ENCODE peak calls at places on chromosomes 1 and 21, in five cellular contexts. One of them, this sample, is unnamed.
A peak's percentile ranks its signal among the peaks of the same experiment; 100 is the strongest.

GRCh38 chr1:50105430-50105829 is 3.3 kb upstream of the ELAVL4 start:
- DNase-seq in MM.1S: no peak
- DNase-seq in frontal cortex: no peak
- DNase-seq in SJSA1: no peak
- DNase-seq in B cell: no peak
- DNase-seq in this sample: no peak

GRCh38 chr21:18204931-18205330 is 39.7 kb upstream of the CHODL start:
- DNase-seq in frontal cortex: no peak
- DNase-seq in MM.1S: peak; percentile 60
- DNase-seq in SJSA1: no peak
- DNase-seq in B cell: no peak
- DNase-seq in this sample: no peak

GRCh38 chr1:196209265-196209664 is 399.0 kb downstream of the KCNT2 start:
- DNase-seq in frontal cortex: no peak
- DNase-seq in SJSA1: no peak
- DNase-seq in MM.1S: no peak
- DNase-seq in B cell: no peak
- DNase-seq in this sample: no peak

GRCh38 chr1:47796626-47797025 is 200.6 kb downstream of the TRABD2B start:
- DNase-seq in frontal cortex: no peak
- DNase-seq in MM.1S: no peak
- DNase-seq in B cell: no peak
- DNase-seq in SJSA1: no peak
- DNase-seq in this sample: no peak

GRCh38 chr1:5991784-5992033 is 516 bp downstream of the NPHP4 start:
- DNase-seq in B cell: no peak
- DNase-seq in SJSA1: no peak
- DNase-seq in MM.1S: no peak
- DNase-seq in frontal cortex: peak; percentile 78
- DNase-seq in this sample: no peak

GRCh38 chr1:166811691-166812090 is 27.6 kb upstream of the POGK start:
- DNase-seq in frontal cortex: no peak
- DNase-seq in SJSA1: no peak
- DNase-seq in MM.1S: no peak
- DNase-seq in B cell: no peak
- DNase-seq in this sample: no peak

GRCh38 chr21:14741237-14741636 is 195.1 kb upstream of the SAMSN1 start:
- DNase-seq in frontal cortex: no peak
- DNase-seq in SJSA1: no peak
- DNase-seq in B cell: no peak
- DNase-seq in MM.1S: no peak
- DNase-seq in this sample: no peak

GRCh38 chr21:42746240-42746592 is 92.8 kb downstream of the PDE9A start:
- DNase-seq in SJSA1: no peak
- DNase-seq in MM.1S: no peak
- DNase-seq in B cell: no peak
- DNase-seq in frontal cortex: no peak
- DNase-seq in this sample: no peak

GRCh38 chr1:246597340-246597739 is 31.1 kb downstream of the CNST start:
- DNase-seq in SJSA1: peak; percentile 77
- DNase-seq in MM.1S: no peak
- DNase-seq in frontal cortex: no peak
- DNase-seq in B cell: no peak
- DNase-seq in this sample: no peak

GRCh38 chr1:217881607-217882332 is 250.6 kb downstream of the SPATA17 start:
- DNase-seq in MM.1S: no peak
- DNase-seq in B cell: no peak
- DNase-seq in frontal cortex: no peak
- DNase-seq in SJSA1: no peak
- DNase-seq in this sample: no peak

GRCh38 chr1:201942129-201942495 is 4.2 kb downstream of the LMOD1 start:
- DNase-seq in B cell: no peak
- DNase-seq in SJSA1: no peak
- DNase-seq in frontal cortex: no peak
- DNase-seq in MM.1S: no peak
- DNase-seq in this sample: no peak

GRCh38 chr21:46634966-46635323 is 529 bp upstream of the PRMT2 start:
- DNase-seq in frontal cortex: peak; percentile 60
- DNase-seq in B cell: no peak
- DNase-seq in SJSA1: peak; percentile 83
- DNase-seq in MM.1S: peak; percentile 67
- DNase-seq in this sample: peak; percentile 80

GRCh38 chr1:16088996-16089395 is 15.5 kb upstream of the FAM131C start:
- DNase-seq in MM.1S: no peak
- DNase-seq in SJSA1: peak; percentile 61
- DNase-seq in B cell: no peak
- DNase-seq in frontal cortex: no peak
- DNase-seq in this sample: no peak

GRCh38 chr21:45293214-45293725 is 5.6 kb upstream of the POFUT2 start:
- DNase-seq in MM.1S: no peak
- DNase-seq in B cell: no peak
- DNase-seq in SJSA1: peak; percentile 42
- DNase-seq in frontal cortex: no peak
- DNase-seq in this sample: no peak

This sample was measured in hypothalamus.